ENCODE peak calls at places on chromosomes 3 and 15, in nine cellular contexts. H is SK-N-SH, R is GM23248, E is hepatocyte, F is PC-9, J is MM.1S, Y is PC-3, V is HCT116, P is GM23338. A is an unnamed sample. For H3K4me1 and H3K9me2, the result is how much of the 10 kb centered on the place peaks cover.

GRCh38 chr3:81419196-81419595 is 342.2 kb downstream of the GBE1 start:
- DNase-seq in J (peak), V (no peak), R (peak), E (peak), F (no peak), H (peak), P (peak), Y (peak), A (peak)

GRCh38 chr3:125080077-125080476 is 24.3 kb upstream of the HEG1 start:
- DNase-seq in H (no peak), J (no peak), E (no peak), P (no peak), F (peak), V (no peak), Y (no peak), R (no peak), A (no peak)

GRCh38 chr3:45611619-45612018 is 17.1 kb downstream of the LIMD1 start:
- DNase-seq in J (peak), E (no peak), V (no peak), Y (peak), R (no peak), F (no peak), H (no peak), P (no peak), A (peak)

GRCh38 chr3:64501298-64501906 is 186.4 kb downstream of the ADAMTS9 start:
- DNase-seq in R (no peak), J (no peak), Y (no peak), H (no peak), E (peak), V (no peak), P (no peak), F (no peak), A (no peak)

GRCh38 chr15:48888836-48889235 is 10.9 kb downstream of the EID1 start:
- DNase-seq in H (no peak), J (no peak), R (peak), E (no peak), F (no peak), Y (no peak), P (no peak), V (no peak), A (no peak)

GRCh38 chr15:100682468-100682867 is 80.1 kb downstream of the ASB7 start:
- DNase-seq in E (no peak), V (no peak), Y (no peak), P (no peak), F (no peak), R (no peak), H (no peak), J (no peak), A (no peak)

GRCh38 chr3:30324587-30324986 is 281.8 kb upstream of the TGFBR2 start:
- DNase-seq in E (peak), P (no peak), J (no peak), V (no peak), F (no peak), Y (peak), H (no peak), R (no peak), A (no peak)

GRCh38 chr3:100160516-100160915 is 46.2 kb upstream of the FILIP1L start:
- DNase-seq in P (no peak), V (no peak), H (no peak), F (no peak), R (no peak), Y (no peak), J (no peak), E (no peak), A (no peak)

GRCh38 chr3:183265157-183265642 is 12.1 kb downstream of the B3GNT5 start:
- DNase-seq in P (peak), R (no peak), H (no peak), Y (no peak), J (no peak), F (no peak), V (no peak), E (no peak), A (no peak)

GRCh38 chr3:110856916-110857315 is 214.7 kb upstream of the NECTIN3 start:
- DNase-seq in J (no peak), F (no peak), E (no peak), H (no peak), V (no peak), Y (no peak), P (no peak), R (no peak), A (no peak)

GRCh38 chr3:19757773-19758172 is 176.2 kb downstream of the EFHB start:
- DNase-seq in R (no peak), V (no peak), Y (peak), E (no peak), J (no peak), H (no peak), F (no peak), P (no peak), A (no peak)

GRCh38 chr15:68151277-68151676 is 53.9 kb downstream of the CALML4 start:
- DNase-seq in E (no peak), R (peak), J (no peak), F (peak), Y (no peak), P (no peak), H (no peak), V (no peak), A (no peak)

GRCh38 chr3:190338717-190339116 is 16.5 kb upstream of the CLDN1 start:
- DNase-seq in P (no peak), V (peak), Y (peak), F (peak), H (no peak), J (no peak), E (peak), R (peak), A (no peak)

GRCh38 chr3:99577160-99577559 is 61.2 kb upstream of the COL8A1 start:
- DNase-seq in R (no peak), F (no peak), E (no peak), Y (no peak), V (no peak), P (no peak), H (no peak), J (no peak), A (no peak)

GRCh38 chr3:184466413-184466960 is 86.6 kb downstream of the CHRD start:
- DNase-seq in F (no peak), H (no peak), E (peak), V (no peak), Y (no peak), R (peak), P (no peak), J (peak), A (no peak)

GRCh38 chr3:176275113-176275512 is 922.2 kb downstream of the TBL1XR1 start:
- DNase-seq in J (no peak), V (no peak), Y (no peak), P (no peak), H (no peak), E (no peak), R (no peak), F (no peak), A (peak)

GRCh38 chr3:4978259-4978965 is 825 bp upstream of the BHLHE40 start:
- DNase-seq in R (peak), V (peak), F (peak), P (peak), J (peak), H (peak), E (peak), Y (peak), A (peak)

GRCh38 chr3:148606979-148607378 is 90.7 kb upstream of the AGTR1 start:
- DNase-seq in F (no peak), V (no peak), P (no peak), Y (no peak), J (no peak), R (no peak), E (no peak), H (no peak), A (no peak)

GRCh38 chr3:112623213-112623612 is 17.7 kb downstream of the CCDC80 start:
- DNase-seq in V (no peak), H (no peak), Y (peak), R (peak), F (no peak), E (no peak), J (no peak), P (no peak), A (no peak)

GRCh38 chr3:107458871-107459270 is 63.9 kb upstream of the BBX start:
- DNase-seq in F (no peak), R (no peak), E (no peak), J (no peak), H (no peak), Y (no peak), V (no peak), P (no peak), A (no peak)

GRCh38 chr3:14806641-14807263 is 12.0 kb upstream of the FGD5 start:
- DNase-seq in J (no peak), E (no peak), F (peak), R (peak), Y (peak), H (no peak), P (no peak), V (no peak), A (no peak)

GRCh38 chr3:188220988-188221818 is 67.2 kb downstream of the LPP start:
- DNase-seq in Y (peak), E (no peak), H (no peak), J (no peak), P (no peak), R (peak), V (no peak), F (no peak), A (no peak)

GRCh38 chr15:56325186-56325585 is 40.0 kb upstream of the TEX9 start:
- DNase-seq in H (no peak), E (no peak), R (peak), P (no peak), J (no peak), Y (peak), F (no peak), V (no peak), A (no peak)

GRCh38 chr3:52222319-52223221 is 2.9 kb downstream of the TLR9 start:
- DNase-seq in P (no peak), J (no peak), H (no peak), Y (no peak), F (no peak), V (no peak), E (no peak), R (no peak), A (no peak)

GRCh38 chr3:126442099-126442848 is 33.4 kb downstream of the ZXDC start:
- DNase-seq in V (no peak), H (no peak), J (no peak), F (no peak), Y (no peak), E (no peak), R (no peak), P (no peak), A (no peak)

GRCh38 chr3:121436641-121437040 is 109.1 kb downstream of the POLQ start:
- DNase-seq in Y (peak), J (no peak), V (no peak), P (no peak), E (no peak), F (no peak), H (no peak), R (no peak), A (no peak)

GRCh38 chr3:54663558-54664114 is 264.2 kb downstream of the LRTM1 start:
- DNase-seq in Y (no peak), V (no peak), F (no peak), J (no peak), R (peak), E (no peak), P (no peak), H (no peak), A (no peak)

GRCh38 chr3:117105650-117106049 is 396.1 kb downstream of the TUSC7 start:
- DNase-seq in R (peak), E (no peak), H (peak), Y (no peak), V (no peak), F (no peak), J (no peak), P (no peak), A (no peak)

GRCh38 chr3:130760922-130761321 is 14.3 kb upstream of the PIK3R4 start:
- DNase-seq in R (peak), V (no peak), H (no peak), F (peak), J (no peak), Y (peak), P (no peak), E (no peak), A (no peak)

GRCh38 chr3:64163755-64164148 is 61.5 kb downstream of the PRICKLE2 start:
- DNase-seq in H (no peak), Y (peak), R (peak), V (no peak), J (no peak), F (peak), E (peak), P (peak), A (no peak)

GRCh38 chr3:152669560-152669959 is 165.4 kb upstream of the P2RY1 start:
- DNase-seq in R (no peak), J (no peak), H (no peak), E (no peak), P (no peak), Y (no peak), F (no peak), V (no peak), A (no peak)

GRCh38 chr15:27866505-27867165 is 232.5 kb downstream of the OCA2 start:
- DNase-seq in F (no peak), J (no peak), R (no peak), Y (no peak), E (no peak), V (no peak), P (no peak), H (no peak), A (no peak)
- H3K4me1 ChIP-seq in F (under half), J (under half), R (under half), Y (under half), E (under half), V (under half), P (under half), H (under half), A (under half)

GRCh38 chr3:79515072-79515471 is 252.7 kb downstream of the ROBO1 start:
- DNase-seq in E (no peak), Y (no peak), J (no peak), V (no peak), R (peak), F (no peak), H (peak), P (no peak), A (no peak)
- H3K9me2 ChIP-seq in E (under half), Y (under half), J (under half), V (under half), R (under half), F (under half), H (under half), P (under half), A (under half)

DNA sequence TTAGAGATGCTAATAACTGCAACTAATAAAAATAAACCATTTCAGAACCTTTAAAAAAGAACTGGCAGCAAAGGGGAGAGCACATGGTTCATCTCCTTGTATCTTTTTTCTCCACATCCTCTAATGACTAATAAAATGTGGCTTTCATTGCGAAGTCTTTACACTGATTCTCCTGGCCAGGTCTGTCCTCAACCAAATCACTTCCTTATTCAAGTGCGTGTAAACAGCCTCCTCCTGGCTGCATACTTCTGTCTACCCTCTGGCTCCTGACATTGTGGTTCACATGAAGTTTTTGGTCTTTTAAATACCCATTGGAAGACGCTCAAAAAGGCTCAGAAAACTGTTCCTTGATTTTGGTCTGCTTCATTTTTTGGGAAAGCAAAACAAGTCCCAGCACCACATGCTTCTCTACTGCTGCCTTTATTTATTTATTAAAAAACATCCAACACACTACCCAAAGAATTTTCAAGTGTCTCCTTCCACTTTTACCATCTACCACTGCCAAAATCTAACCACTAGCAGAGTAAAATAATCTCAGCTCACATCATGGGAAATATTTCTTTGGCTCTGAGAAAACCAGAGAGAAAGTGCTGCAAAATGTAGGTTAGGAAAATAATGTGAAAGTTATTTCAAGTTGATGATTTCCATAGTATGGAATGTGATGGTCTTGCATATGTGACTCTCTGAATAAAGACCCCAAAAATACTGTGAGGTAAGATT is 85.1 kb downstream of the EFL1 start:
- DNase-seq in P (no peak), Y (peak), E (no peak), F (no peak), V (no peak), R (peak), J (no peak), H (no peak), A (no peak)
- H3K27ac ChIP-seq in P (no peak), Y (no peak), E (peak), F (no peak), V (no peak), R (peak), J (no peak), H (peak), A (no peak)

GRCh38 chr3:48428863-48429415 is 947 bp downstream of the PLXNB1 start:
- DNase-seq in Y (peak), F (no peak), P (peak), R (peak), J (no peak), H (peak), V (no peak), E (peak), A (no peak)
- H3K4me1 ChIP-seq in Y (under half), F (under half), P (under half), R (under half), J (under half), H (under half), V (half or more), E (half or more), A (under half)

GRCh38 chr3:134339331-134339730 is 34.9 kb downstream of the AMOTL2 start:
- DNase-seq in F (peak), R (no peak), H (no peak), V (no peak), J (no peak), E (no peak), P (peak), Y (no peak), A (no peak)

GRCh38 chr3:134337071-134337482 is 37.2 kb downstream of the AMOTL2 start:
- DNase-seq in V (no peak), E (no peak), H (no peak), F (peak), R (no peak), P (no peak), J (no peak), Y (no peak), A (no peak)

GRCh38 chr3:134338201-134338512 is 36.1 kb downstream of the AMOTL2 start:
- DNase-seq in E (no peak), H (no peak), P (no peak), R (no peak), Y (no peak), V (no peak), F (no peak), J (no peak), A (no peak)

GRCh38 chr3:134337511-134338200 is 36.6 kb downstream of the AMOTL2 start:
- DNase-seq in J (no peak), Y (no peak), H (no peak), F (peak), P (no peak), E (no peak), R (no peak), V (no peak), A (no peak)

GRCh38 chr3:134338516-134339261 is 35.6 kb downstream of the AMOTL2 start:
- DNase-seq in R (no peak), P (no peak), F (peak), H (no peak), V (no peak), J (no peak), E (no peak), Y (no peak), A (no peak)
- H3K9me2 ChIP-seq in R (under half), P (under half), F (under half), H (under half), V (under half), J (under half), E (under half), Y (under half), A (under half)

GRCh38 chr3:186964629-186965028 is 34.3 kb downstream of the ST6GAL1 start:
- DNase-seq in J (no peak), H (no peak), P (peak), Y (no peak), E (no peak), F (no peak), V (no peak), R (no peak), A (no peak)
- H3K27ac ChIP-seq in J (no peak), H (no peak), P (peak), Y (no peak), E (no peak), F (no peak), V (no peak), R (no peak), A (no peak)

DNA sequence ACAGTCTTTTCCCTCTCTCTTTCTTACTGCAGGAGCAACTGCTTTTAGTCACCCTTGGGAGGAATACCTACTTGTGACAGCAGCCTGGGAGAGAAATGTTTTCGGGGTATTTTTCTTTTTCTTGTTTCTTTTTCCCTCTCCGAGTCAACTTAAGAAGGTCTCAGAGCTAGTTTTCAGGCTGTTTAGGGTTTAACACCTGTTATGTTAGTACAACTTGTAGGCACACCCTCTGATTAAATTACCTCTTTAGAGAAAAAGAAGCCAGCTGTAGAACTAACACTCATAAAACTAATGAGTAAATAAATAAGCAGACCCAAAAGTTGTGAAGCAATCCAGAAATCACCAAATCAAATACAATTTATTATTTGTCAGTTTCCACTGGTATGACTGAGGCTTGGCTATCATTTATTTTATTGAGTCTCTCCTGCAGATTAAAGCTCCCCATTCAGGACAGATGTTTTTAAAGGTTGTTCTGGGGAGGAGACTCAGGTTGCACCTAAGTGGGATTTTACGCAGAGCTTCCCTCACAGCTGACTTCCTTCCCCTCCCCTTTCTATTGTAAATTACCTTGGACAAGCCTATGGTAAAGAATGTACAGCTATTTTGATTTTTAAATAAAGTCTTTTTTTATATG is 112.5 kb downstream of the FOXB1 start:
- DNase-seq in R (no peak), V (no peak), F (no peak), E (no peak), Y (no peak), J (no peak), H (no peak), P (no peak), A (no peak)
- H3K4me1 ChIP-seq in R (under half), V (under half), F (under half), E (under half), Y (under half), J (under half), H (under half), P (half or more), A (under half)

A was measured in OCI-LY7.